ENCODE peak calls at places on chromosomes 3 and 15, in four cellular contexts. V, Y, L and A are unnamed samples.

GRCh38 chr3:146342971-146343370 is 92.1 kb upstream of the PLSCR4 start:
- DNase-seq in Y (no peak), V (peak), L (no peak), A (peak)

GRCh38 chr15:64134322-64134829 is 17.2 kb upstream of the SNX22 start:
- DNase-seq in V (peak), L (no peak), Y (peak), A (peak)

GRCh38 chr15:67329984-67330733 is 75.6 kb downstream of the IQCH start:
- DNase-seq in L (no peak), V (peak), Y (no peak), A (no peak)

GRCh38 chr3:171776839-171777607 is 33.3 kb downstream of the PLD1 start:
- DNase-seq in L (no peak), Y (no peak), V (no peak), A (no peak)

GRCh38 chr15:63902671-63903035 is 68.9 kb upstream of the HERC1 start:
- DNase-seq in V (no peak), Y (no peak), L (no peak), A (no peak)

GRCh38 chr3:181695661-181696491 is 15.8 kb upstream of the SOX2 start:
- DNase-seq in V (no peak), L (no peak), Y (peak), A (peak)

GRCh38 chr3:87260270-87260669 is 16.1 kb downstream of the POU1F1 start:
- DNase-seq in L (no peak), V (peak), Y (peak), A (peak)

GRCh38 chr3:43692971-43693370 is 2.2 kb downstream of the ABHD5 start:
- DNase-seq in V (no peak), L (no peak), Y (no peak), A (no peak)

GRCh38 chr3:43793648-43794372 is 103.1 kb downstream of the ABHD5 start:
- DNase-seq in Y (no peak), V (no peak), L (no peak), A (no peak)

GRCh38 chr3:172232579-172232978 is 193.2 kb downstream of the FNDC3B start:
- DNase-seq in Y (no peak), V (no peak), L (no peak), A (no peak)

GRCh38 chr3:49022751-49023171 is 840 bp downstream of the NDUFAF3 start:
- DNase-seq in L (no peak), V (no peak), Y (no peak), A (no peak)

GRCh38 chr15:77057650-77058049 is 13.3 kb downstream of the TSPAN3 start:
- DNase-seq in Y (no peak), L (no peak), V (peak), A (no peak)

GRCh38 chr3:44555753-44556152 is 760 bp downstream of the ZKSCAN7 start:
- DNase-seq in Y (no peak), L (no peak), V (peak), A (peak)

GRCh38 chr15:30895461-30896210 is 8.1 kb upstream of the FAN1 start:
- DNase-seq in Y (no peak), L (no peak), V (no peak), A (no peak)

GRCh38 chr3:13879946-13880810 is at the start of gene WNT7A:
- DNase-seq in L (no peak), V (peak), Y (peak), A (no peak)

GRCh38 chr15:59438891-59439290 is 905 bp downstream of the FAM81A start:
- DNase-seq in V (no peak), Y (no peak), L (no peak), A (no peak)

GRCh38 chr3:138338816-138339215 is 9.2 kb upstream of the NME9 start:
- DNase-seq in L (no peak), V (no peak), Y (no peak), A (no peak)

GRCh38 chr3:59064276-59064675 is 14.5 kb upstream of the CFAP20DC start:
- DNase-seq in Y (no peak), V (peak), L (no peak), A (no peak)

GRCh38 chr3:62373714-62374333 is 474 bp upstream of the FEZF2 start:
- DNase-seq in L (no peak), V (no peak), Y (no peak), A (no peak)

GRCh38 chr3:6994081-6994668 is 133.3 kb downstream of the GRM7 start:
- DNase-seq in V (no peak), L (no peak), Y (no peak), A (peak)

GRCh38 chr15:95024388-95024787 is 793.0 kb downstream of the MCTP2 start:
- DNase-seq in Y (no peak), V (peak), L (no peak), A (peak)

GRCh38 chr15:55993111-55993803 is at the start of gene NEDD4:
- DNase-seq in V (peak), Y (peak), L (peak), A (peak)

GRCh38 chr3:128215290-128215689 is 62.0 kb downstream of the EEFSEC start:
- DNase-seq in L (no peak), V (no peak), Y (no peak), A (no peak)

GRCh38 chr3:11757441-11757875 is 89.2 kb downstream of the TAMM41 start:
- DNase-seq in V (peak), Y (no peak), L (no peak), A (no peak)

GRCh38 chr3:172625404-172625803 is 85.5 kb downstream of the NCEH1 start:
- DNase-seq in V (no peak), Y (no peak), L (no peak), A (no peak)

GRCh38 chr3:132641837-132642538 is 17.6 kb downstream of the ACAD11 start:
- DNase-seq in V (peak), Y (peak), L (no peak), A (peak)

GRCh38 chr3:63654246-63654645 is 1.8 kb downstream of the SNTN start:
- DNase-seq in Y (no peak), V (peak), L (no peak), A (no peak)

GRCh38 chr15:40787344-40787841 is 17.6 kb downstream of the C15orf62 start:
- DNase-seq in L (peak), V (peak), Y (peak), A (peak)

GRCh38 chr15:89556413-89557262 is 18.6 kb upstream of the TICRR start:
- DNase-seq in L (peak), Y (peak), V (peak), A (peak)

GRCh38 chr3:25502233-25502632 is 74.2 kb downstream of the RARB start:
- DNase-seq in Y (no peak), V (no peak), L (no peak), A (no peak)

GRCh38 chr15:35444557-35445204 is 101.3 kb downstream of the DPH6 start:
- DNase-seq in V (peak), L (no peak), Y (no peak), A (peak)

GRCh38 chr15:37824717-37825382 is 109.6 kb upstream of the TMCO5A start:
- DNase-seq in L (no peak), Y (no peak), V (peak), A (peak)

GRCh38 chr3:136366289-136366688 is 116.1 kb downstream of the PCCB start:
- DNase-seq in V (peak), Y (peak), L (no peak), A (no peak)

GRCh38 chr15:77816983-77817382 is 184.3 kb upstream of the LINGO1 start:
- DNase-seq in Y (no peak), V (no peak), L (no peak), A (no peak)

GRCh38 chr3:172675371-172676193 is 35.3 kb downstream of the NCEH1 start:
- DNase-seq in V (peak), Y (no peak), L (no peak), A (peak)

GRCh38 chr3:171417137-171417536 is 43.1 kb downstream of the TNIK start:
- DNase-seq in Y (no peak), V (no peak), L (no peak), A (no peak)